ENCODE peak calls at places on chromosomes 1 and 21, in five cellular contexts. One of them, this sample, is unnamed. For H3K9me3, the result is how much of the 10 kb centered on the place peaks cover.

GRCh38 chr1:7410156-7410555 is 360.9 kb upstream of the VAMP3 start:
- DNase-seq in kidney: peak
- DNase-seq in ascending aorta: no peak
- DNase-seq in neural progenitor cell: no peak
- DNase-seq in IMR-90: no peak
- DNase-seq in this sample: no peak

GRCh38 chr1:172352435-172352834 is 68.0 kb upstream of the C1orf105 start:
- DNase-seq in kidney: no peak
- DNase-seq in ascending aorta: no peak
- DNase-seq in neural progenitor cell: no peak
- DNase-seq in IMR-90: peak
- DNase-seq in this sample: no peak

GRCh38 chr1:68558321-68559026 is 61.6 kb upstream of the DEPDC1 start:
- DNase-seq in kidney: no peak
- DNase-seq in ascending aorta: no peak
- DNase-seq in neural progenitor cell: no peak
- DNase-seq in IMR-90: no peak
- DNase-seq in this sample: no peak

GRCh38 chr1:35663434-35663833 is 22.1 kb upstream of the PSMB2 start:
- DNase-seq in kidney: no peak
- DNase-seq in ascending aorta: no peak
- DNase-seq in neural progenitor cell: no peak
- DNase-seq in IMR-90: no peak
- DNase-seq in this sample: no peak

GRCh38 chr1:156006666-156007376 is 13.9 kb downstream of the SSR2 start:
- DNase-seq in kidney: no peak
- DNase-seq in ascending aorta: no peak
- DNase-seq in neural progenitor cell: no peak
- DNase-seq in IMR-90: no peak
- DNase-seq in this sample: no peak

GRCh38 chr1:100483230-100483629 is 54.7 kb upstream of the GPR88 start:
- DNase-seq in kidney: no peak
- DNase-seq in ascending aorta: no peak
- DNase-seq in neural progenitor cell: no peak
- DNase-seq in IMR-90: no peak
- DNase-seq in this sample: no peak

GRCh38 chr1:28910379-28911125 is 3.8 kb upstream of the EPB41 start:
- DNase-seq in kidney: no peak
- DNase-seq in ascending aorta: no peak
- DNase-seq in neural progenitor cell: peak
- DNase-seq in IMR-90: no peak
- DNase-seq in this sample: no peak

GRCh38 chr1:26531651-26532131 is 2.1 kb downstream of the RPS6KA1 start:
- DNase-seq in kidney: peak
- DNase-seq in ascending aorta: no peak
- DNase-seq in neural progenitor cell: no peak
- DNase-seq in IMR-90: no peak
- DNase-seq in this sample: peak

GRCh38 chr1:2282556-2283270 is 54.6 kb downstream of the SKI start:
- DNase-seq in kidney: peak
- DNase-seq in ascending aorta: no peak
- DNase-seq in neural progenitor cell: no peak
- DNase-seq in IMR-90: no peak
- DNase-seq in this sample: peak

GRCh38 chr1:116580446-116581322 is 9.9 kb upstream of the CD58 start:
- DNase-seq in kidney: no peak
- DNase-seq in ascending aorta: no peak
- DNase-seq in neural progenitor cell: no peak
- DNase-seq in IMR-90: no peak
- DNase-seq in this sample: no peak

GRCh38 chr1:116579253-116579875 is 8.5 kb upstream of the CD58 start:
- DNase-seq in kidney: no peak
- DNase-seq in ascending aorta: no peak
- DNase-seq in neural progenitor cell: no peak
- DNase-seq in IMR-90: no peak
- DNase-seq in this sample: no peak

GRCh38 chr1:116585886-116586285 is 15.1 kb upstream of the CD58 start:
- DNase-seq in kidney: no peak
- DNase-seq in ascending aorta: no peak
- DNase-seq in neural progenitor cell: no peak
- DNase-seq in IMR-90: no peak
- DNase-seq in this sample: no peak

GRCh38 chr1:116586741-116587143 is 15.9 kb upstream of the CD58 start:
- DNase-seq in kidney: no peak
- DNase-seq in ascending aorta: no peak
- DNase-seq in neural progenitor cell: peak
- DNase-seq in IMR-90: no peak
- DNase-seq in this sample: no peak

GRCh38 chr1:116581323-116581885 is 10.6 kb upstream of the CD58 start:
- DNase-seq in kidney: no peak
- DNase-seq in ascending aorta: no peak
- DNase-seq in neural progenitor cell: no peak
- DNase-seq in IMR-90: no peak
- DNase-seq in this sample: no peak
- H3K9me3 ChIP-seq in kidney: under half
- H3K9me3 ChIP-seq in ascending aorta: under half
- H3K9me3 ChIP-seq in neural progenitor cell: under half
- H3K9me3 ChIP-seq in IMR-90: under half
- H3K9me3 ChIP-seq in this sample: under half

GRCh38 chr1:9894115-9894514 is 16.0 kb downstream of the CTNNBIP1 start:
- DNase-seq in kidney: no peak
- DNase-seq in ascending aorta: no peak
- DNase-seq in neural progenitor cell: no peak
- DNase-seq in IMR-90: no peak
- DNase-seq in this sample: no peak
- H3K27ac ChIP-seq in kidney: no peak
- H3K27ac ChIP-seq in ascending aorta: no peak
- H3K27ac ChIP-seq in neural progenitor cell: peak
- H3K27ac ChIP-seq in IMR-90: no peak
- H3K27ac ChIP-seq in this sample: no peak

DNA sequence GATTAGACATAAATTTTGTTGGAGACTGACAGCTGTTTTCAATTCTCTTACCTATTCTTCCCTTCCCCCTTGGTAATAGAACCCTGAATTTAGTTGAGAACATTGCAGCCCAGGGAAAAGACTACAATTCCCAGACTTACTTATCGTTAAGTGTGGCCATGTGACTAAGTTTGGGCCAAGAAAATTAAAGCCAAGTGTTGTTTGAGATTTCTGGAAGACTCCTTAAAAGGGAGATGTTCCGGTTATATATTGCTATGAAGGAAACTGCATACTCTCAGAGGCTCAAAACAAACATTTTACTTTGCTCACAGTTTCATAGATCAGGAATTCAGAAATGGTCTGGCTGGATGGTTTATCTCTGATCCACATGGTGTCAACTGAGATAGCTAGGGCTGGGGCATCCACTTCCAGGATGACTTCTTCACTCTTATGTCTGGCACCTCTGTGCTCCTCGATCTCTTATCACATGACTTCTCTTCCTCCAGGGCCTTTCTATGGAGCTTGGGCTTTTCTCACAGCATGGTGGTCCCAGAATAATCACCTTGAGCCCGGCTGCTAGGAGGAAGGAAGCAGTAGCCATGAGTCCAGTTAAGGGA is 22.4 kb upstream of the CD34 start:
- DNase-seq in kidney: no peak
- DNase-seq in ascending aorta: no peak
- DNase-seq in neural progenitor cell: no peak
- DNase-seq in IMR-90: no peak
- DNase-seq in this sample: no peak
- H3K9me3 ChIP-seq in kidney: under half
- H3K9me3 ChIP-seq in ascending aorta: under half
- H3K9me3 ChIP-seq in neural progenitor cell: under half
- H3K9me3 ChIP-seq in IMR-90: under half
- H3K9me3 ChIP-seq in this sample: under half

GRCh38 chr21:42038826-42039425 is 28.8 kb upstream of the ZBTB21 start:
- DNase-seq in kidney: peak
- DNase-seq in ascending aorta: no peak
- DNase-seq in neural progenitor cell: no peak
- DNase-seq in IMR-90: peak
- DNase-seq in this sample: peak
- H3K27ac ChIP-seq in kidney: no peak
- H3K27ac ChIP-seq in ascending aorta: peak
- H3K27ac ChIP-seq in neural progenitor cell: no peak
- H3K27ac ChIP-seq in IMR-90: peak
- H3K27ac ChIP-seq in this sample: peak

GRCh38 chr21:45583831-45584509 is 41.7 kb upstream of the SLC19A1 start:
- DNase-seq in kidney: no peak
- DNase-seq in ascending aorta: no peak
- DNase-seq in neural progenitor cell: no peak
- DNase-seq in IMR-90: no peak
- DNase-seq in this sample: peak
- H3K9me3 ChIP-seq in kidney: under half
- H3K9me3 ChIP-seq in ascending aorta: under half
- H3K9me3 ChIP-seq in neural progenitor cell: under half
- H3K9me3 ChIP-seq in IMR-90: under half
- H3K9me3 ChIP-seq in this sample: under half

GRCh38 chr21:34636961-34637360 is 22.0 kb upstream of the RCAN1 start:
- DNase-seq in kidney: no peak
- DNase-seq in ascending aorta: no peak
- DNase-seq in neural progenitor cell: no peak
- DNase-seq in IMR-90: no peak
- DNase-seq in this sample: no peak

GRCh38 chr21:34642211-34643075 is 26.4 kb upstream of the CLIC6 start:
- DNase-seq in kidney: no peak
- DNase-seq in ascending aorta: no peak
- DNase-seq in neural progenitor cell: no peak
- DNase-seq in IMR-90: peak
- DNase-seq in this sample: no peak

GRCh38 chr21:34639250-34639649 is 24.3 kb upstream of the RCAN1 start:
- DNase-seq in kidney: no peak
- DNase-seq in ascending aorta: no peak
- DNase-seq in neural progenitor cell: no peak
- DNase-seq in IMR-90: no peak
- DNase-seq in this sample: no peak

GRCh38 chr21:34640858-34641257 is 25.9 kb upstream of the RCAN1 start:
- DNase-seq in kidney: no peak
- DNase-seq in ascending aorta: no peak
- DNase-seq in neural progenitor cell: no peak
- DNase-seq in IMR-90: peak
- DNase-seq in this sample: no peak

GRCh38 chr21:34639882-34640788 is 25.2 kb upstream of the RCAN1 start:
- DNase-seq in kidney: no peak
- DNase-seq in ascending aorta: no peak
- DNase-seq in neural progenitor cell: no peak
- DNase-seq in IMR-90: peak
- DNase-seq in this sample: no peak
- H3K27ac ChIP-seq in kidney: no peak
- H3K27ac ChIP-seq in ascending aorta: no peak
- H3K27ac ChIP-seq in neural progenitor cell: no peak
- H3K27ac ChIP-seq in IMR-90: no peak
- H3K27ac ChIP-seq in this sample: no peak